ENCODE peak calls at places on chromosomes 2 and 18, in four cellular contexts. Z is EL; Q is sciatic nerve; H is stimulated activated CD8-positive, alpha-beta memory T cell treated with anti-CD3 and anti-CD28 coated beads, Interleukin-2, amount 100 ng/mL, for 1 hour. D is an unnamed sample.

GRCh38 chr2:173400760-173401159 is 46.1 kb downstream of the CDCA7 start:
- DNase-seq in Z (peak; percentile 22), Q (no peak), H (no peak), D (no peak)

GRCh38 chr2:215952860-215953637 is 60.3 kb downstream of the MREG start:
- DNase-seq in Z (no peak), Q (no peak), H (no peak), D (no peak)

GRCh38 chr2:88829607-88830463 is 138.4 kb downstream of the RPIA start:
- DNase-seq in Z (no peak), Q (no peak), H (no peak), D (no peak)

GRCh38 chr2:118470297-118470696 is 377.2 kb downstream of the EN1 start:
- DNase-seq in Z (no peak), Q (no peak), H (no peak), D (no peak)

GRCh38 chr2:42809876-42810125 is 17.4 kb upstream of the HAAO start:
- DNase-seq in Z (peak; percentile 88), Q (peak; percentile 92), H (no peak), D (no peak)

GRCh38 chr2:122236152-122236892 is 480.9 kb downstream of the TSN start:
- DNase-seq in Z (peak; percentile 72), Q (no peak), H (no peak), D (peak; percentile 17)

GRCh38 chr2:241569831-241570281 is 11.3 kb downstream of the BOK start:
- DNase-seq in Z (no peak), Q (peak; percentile 45), H (no peak), D (no peak)

GRCh38 chr2:176494949-176495353 is 225.7 kb downstream of the MTX2 start:
- DNase-seq in Z (no peak), Q (peak; percentile 63), H (no peak), D (no peak)

GRCh38 chr18:25727281-25727680 is 363.1 kb downstream of the SS18 start:
- DNase-seq in Z (no peak), Q (no peak), H (no peak), D (no peak)

GRCh38 chr2:10188211-10188610 is 65.7 kb downstream of the RRM2 start:
- DNase-seq in Z (peak; percentile 34), Q (no peak), H (no peak), D (no peak)

GRCh38 chr2:11998626-11999378 is 252.4 kb downstream of the LPIN1 start:
- DNase-seq in Z (peak; percentile 66), Q (no peak), H (no peak), D (no peak)

GRCh38 chr2:146532748-146533147 is 1312.1 kb upstream of the ACVR2A start:
- DNase-seq in Z (no peak), Q (no peak), H (no peak), D (no peak)

GRCh38 chr18:56890632-56891031 is 239.5 kb downstream of the WDR7 start:
- DNase-seq in Z (peak; percentile 93), Q (no peak), H (no peak), D (no peak)

GRCh38 chr18:37441821-37442220 is 123.8 kb downstream of the CELF4 start:
- DNase-seq in Z (no peak), Q (no peak), H (no peak), D (no peak)

GRCh38 chr2:215680605-215681598 is 245.0 kb upstream of the FN1 start:
- DNase-seq in Z (peak; percentile 67), Q (no peak), H (no peak), D (peak; percentile 78)

GRCh38 chr2:222318712-222319575 is 20.1 kb upstream of the PAX3 start:
- DNase-seq in Z (peak; percentile 60), Q (peak; percentile 54), H (no peak), D (no peak)

D was measured in foreskin melanocyte.